ENCODE peak calls at places on chromosome 18, in five cellular contexts. T, V, K, I and Y are unnamed samples. For H3K4me1, the result is how much of the 10 kb centered on the place peaks cover.

GRCh38 chr18:48814490-48815181 is 136.1 kb downstream of the SMAD7 start:
- DNase-seq in I (no peak), K (no peak), V (peak), T (no peak), Y (peak)

GRCh38 chr18:21309248-21309647 is 67.2 kb downstream of the GREB1L start:
- DNase-seq in T (no peak), I (no peak), V (no peak), K (no peak), Y (no peak)

GRCh38 chr18:21912339-21913239 is 172.0 kb downstream of the MIB1 start:
- DNase-seq in I (no peak), K (no peak), T (no peak), V (no peak), Y (no peak)

GRCh38 chr18:12659904-12660605 is 2.1 kb upstream of the SPIRE1 start:
- DNase-seq in T (no peak), I (peak), K (no peak), V (no peak), Y (no peak)

GRCh38 chr18:47087676-47088075 is 52.3 kb upstream of the ELOA2 start:
- DNase-seq in V (no peak), T (no peak), I (no peak), K (no peak), Y (no peak)

GRCh38 chr18:72160504-72161445 is 383.4 kb downstream of the CBLN2 start:
- DNase-seq in V (no peak), I (no peak), K (no peak), T (no peak), Y (no peak)

GRCh38 chr18:48323151-48323550 is 86.0 kb downstream of the ZBTB7C start:
- DNase-seq in I (no peak), T (no peak), K (no peak), V (no peak), Y (no peak)

GRCh38 chr18:48798334-48799197 is 152.2 kb downstream of the SMAD7 start:
- DNase-seq in V (peak), T (peak), I (no peak), K (peak), Y (peak)

GRCh38 chr18:25132786-25133496 is 219.0 kb downstream of the ZNF521 start:
- DNase-seq in V (no peak), K (no peak), T (no peak), I (no peak), Y (no peak)

GRCh38 chr18:36314098-36314497 is 16.6 kb downstream of the FHOD3 start:
- DNase-seq in T (no peak), I (no peak), V (no peak), K (peak), Y (no peak)

GRCh38 chr18:72652990-72653593 is 109.0 kb upstream of the CBLN2 start:
- DNase-seq in V (no peak), I (peak), K (peak), T (no peak), Y (no peak)

GRCh38 chr18:26133652-26134051 is at the start of gene PSMA8:
- DNase-seq in K (peak), V (no peak), I (peak), T (peak), Y (no peak)

GRCh38 chr18:76847926-76848325 is 25.6 kb downstream of the ZNF236 start:
- DNase-seq in V (no peak), K (no peak), T (no peak), I (no peak), Y (no peak)

GRCh38 chr18:76754381-76754780 is 68.0 kb upstream of the ZNF236 start:
- DNase-seq in T (no peak), V (no peak), I (no peak), K (no peak), Y (no peak)

GRCh38 chr18:3595282-3596273 is 145.6 kb downstream of the TGIF1 start:
- DNase-seq in T (no peak), K (no peak), V (no peak), I (peak), Y (peak)

GRCh38 chr18:27685807-27686412 is 491.0 kb downstream of the CDH2 start:
- DNase-seq in K (peak), T (no peak), I (peak), V (no peak), Y (no peak)

GRCh38 chr18:57908092-57908491 is 105.0 kb upstream of the ATP8B1 start:
- DNase-seq in T (no peak), V (no peak), K (no peak), I (no peak), Y (no peak)

GRCh38 chr18:57910817-57911216 is 107.7 kb upstream of the ATP8B1 start:
- DNase-seq in K (no peak), V (no peak), T (no peak), I (no peak), Y (no peak)

GRCh38 chr18:57906852-57907251 is 103.7 kb upstream of the ATP8B1 start:
- DNase-seq in K (no peak), T (no peak), I (no peak), V (no peak), Y (no peak)

GRCh38 chr18:57910134-57910533 is 107.0 kb upstream of the ATP8B1 start:
- DNase-seq in I (no peak), K (no peak), T (no peak), V (no peak), Y (no peak)

DNA sequence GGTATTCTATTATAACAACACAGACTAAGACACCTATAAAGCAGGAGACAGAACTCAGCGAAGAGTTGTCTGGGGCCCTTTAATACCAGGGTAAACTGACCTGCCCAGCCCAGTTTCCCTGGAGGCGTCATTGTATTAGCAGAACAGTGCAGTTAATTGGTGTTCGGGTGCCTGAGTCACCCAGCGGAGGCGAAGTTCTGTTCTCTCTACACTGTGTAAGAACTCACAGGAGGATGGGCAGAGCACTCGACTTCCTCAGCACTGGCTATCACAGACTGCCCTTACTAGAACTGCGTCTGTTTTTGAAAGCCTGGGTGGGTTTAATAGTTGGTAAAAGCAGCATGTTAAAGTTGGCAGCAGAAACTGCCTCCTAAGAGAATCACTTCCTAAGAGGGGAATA is 106.5 kb upstream of the ATP8B1 start:
- DNase-seq in V (no peak), T (no peak), I (peak), K (peak), Y (no peak)
- H3K4me1 ChIP-seq in V (under half), T (under half), I (under half), K (under half), Y (under half)

DNA sequence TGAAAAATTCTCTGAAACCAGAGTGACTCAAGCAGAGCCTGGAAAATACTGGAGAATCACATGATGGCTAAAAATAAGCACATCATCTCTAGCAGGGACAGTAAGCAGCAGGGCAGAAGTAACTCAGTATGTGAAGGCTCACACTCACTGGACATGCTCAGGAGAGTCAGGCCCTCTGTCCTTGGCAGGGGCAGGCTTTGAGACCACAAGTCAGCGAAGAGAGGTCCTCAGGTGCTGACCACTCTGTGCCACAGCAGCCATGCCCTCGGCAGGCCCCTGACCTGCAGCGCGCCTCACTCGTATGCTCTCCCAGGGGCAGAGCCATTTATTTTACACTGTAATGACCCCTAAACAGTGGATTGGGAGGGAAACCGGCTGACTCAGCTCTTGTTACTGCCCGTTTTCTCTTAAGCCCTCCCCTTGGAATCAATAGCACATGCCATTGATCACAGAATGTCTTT is 76.8 kb downstream of the MAPRE2 start:
- DNase-seq in V (no peak), T (no peak), I (no peak), K (no peak), Y (no peak)
- H3K27ac ChIP-seq in V (peak), T (peak), I (no peak), K (peak), Y (no peak)

DNA sequence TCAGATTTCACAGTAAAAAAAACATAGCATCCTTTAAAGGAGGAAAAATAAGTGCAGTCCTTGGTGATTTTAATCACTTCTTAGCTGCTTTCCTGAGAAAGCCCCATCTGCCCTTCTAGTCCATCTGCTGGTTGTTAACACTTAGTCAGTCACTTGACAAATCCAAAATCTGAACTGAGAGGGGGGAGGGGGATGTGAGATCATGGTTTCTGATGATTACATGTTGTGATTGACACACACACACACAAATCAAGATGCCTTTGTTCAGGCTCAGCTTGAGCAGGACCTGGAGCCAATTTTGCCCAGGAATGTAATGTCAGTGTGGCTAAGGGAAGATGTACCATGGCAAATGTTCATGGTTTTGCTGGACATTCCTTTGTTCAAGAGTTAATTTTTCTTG is 408.4 kb downstream of the PIK3C3 start:
- DNase-seq in K (no peak), I (no peak), T (no peak), V (no peak), Y (no peak)
- H3K4me3 ChIP-seq in K (no peak), I (no peak), T (no peak), V (no peak), Y (no peak)

DNA sequence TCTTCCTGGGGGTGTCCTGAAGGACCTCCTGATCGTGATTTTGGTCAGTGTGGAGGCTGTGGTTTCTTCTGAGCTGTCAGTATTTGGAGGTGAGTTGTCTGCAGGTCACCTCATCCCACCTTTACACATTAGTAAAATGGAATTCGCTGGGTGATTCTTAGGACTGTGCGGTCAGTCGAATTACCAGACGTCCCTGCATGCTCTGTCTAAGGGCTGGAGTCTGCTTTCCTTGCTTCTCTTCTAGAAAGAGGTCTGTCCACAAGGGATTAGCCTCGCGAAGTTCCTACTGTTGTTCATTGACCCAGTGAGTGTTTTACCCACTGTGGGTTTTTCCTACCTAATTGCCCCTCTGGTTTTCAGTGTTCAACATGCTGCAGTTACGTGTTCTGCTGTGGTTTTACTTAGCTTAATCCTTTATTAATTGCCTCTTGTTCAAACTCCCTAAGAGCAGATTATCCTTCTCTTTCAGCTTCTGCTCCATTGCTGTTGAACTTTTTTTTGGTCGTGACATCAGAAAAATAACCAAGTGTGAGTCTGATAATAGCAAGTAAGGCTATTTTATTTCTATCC is 183.4 kb downstream of the NEDD4L start:
- DNase-seq in V (no peak), K (no peak), I (no peak), T (no peak), Y (no peak)
- H3K4me1 ChIP-seq in V (under half), K (under half), I (under half), T (under half), Y (under half)